ENCODE peak calls at places on chromosomes 12 and 14, in six cellular contexts. F is naive thymus-derived CD8-positive, alpha-beta T cell; R is substantia nigra; E is heart right ventricle; Z is mucosa of gallbladder; J is caudate nucleus. M is an unnamed sample.

GRCh38 chr12:104464899-104465298 is 8.2 kb downstream of the CHST11 start:
- DNase-seq in Z (no peak), E (no peak), J (no peak), R (no peak), F (no peak), M (no peak)

GRCh38 chr14:61813101-61813596 is 50.9 kb downstream of the SNAPC1 start:
- DNase-seq in R (no peak), Z (no peak), J (no peak), F (no peak), E (no peak), M (no peak)

GRCh38 chr14:50050171-50050570 is 66.2 kb downstream of the VCPKMT start:
- DNase-seq in R (no peak), Z (no peak), J (no peak), E (no peak), F (no peak), M (no peak)

GRCh38 chr12:17216156-17216555 is 610.2 kb upstream of the LMO3 start:
- DNase-seq in F (no peak), Z (no peak), J (no peak), R (no peak), E (no peak), M (no peak)

GRCh38 chr14:61744239-61744638 is 18.0 kb upstream of the SNAPC1 start:
- DNase-seq in Z (no peak), F (no peak), E (no peak), R (no peak), J (no peak), M (no peak)

GRCh38 chr14:95286649-95287048 is 33.1 kb downstream of the CLMN start:
- DNase-seq in F (no peak), E (no peak), J (no peak), Z (no peak), R (no peak), M (no peak)

GRCh38 chr12:82968644-82969339 is 282.1 kb downstream of the TMTC2 start:
- DNase-seq in F (no peak), Z (no peak), J (no peak), E (no peak), R (no peak), M (no peak)

GRCh38 chr14:29749327-29749726 is 178.3 kb downstream of the PRKD1 start:
- DNase-seq in E (no peak), J (no peak), R (no peak), Z (peak; percentile 33), F (no peak), M (no peak)

GRCh38 chr12:70260610-70261009 is 17.4 kb downstream of the CNOT2 start:
- DNase-seq in E (no peak), J (no peak), Z (no peak), F (no peak), R (no peak), M (no peak)

GRCh38 chr12:124398578-124399227 is 103.8 kb downstream of the RFLNA start:
- DNase-seq in J (no peak), Z (peak; percentile 58), E (peak; percentile 78), R (peak; percentile 60), F (no peak), M (no peak)

GRCh38 chr12:81874166-81874565 is 115.0 kb upstream of the PPFIA2 start:
- DNase-seq in E (no peak), F (no peak), R (no peak), J (no peak), Z (no peak), M (no peak)

GRCh38 chr12:114783176-114783575 is 99.2 kb upstream of the TBX3 start:
- DNase-seq in Z (no peak), F (no peak), R (no peak), E (no peak), J (no peak), M (no peak)

GRCh38 chr14:91692075-91692474 is 39.8 kb downstream of the CATSPERB start:
- DNase-seq in Z (no peak), J (no peak), R (no peak), E (no peak), F (no peak), M (no peak)

GRCh38 chr12:132169376-132169775 is 25.1 kb downstream of the NOC4L start:
- DNase-seq in F (no peak), R (no peak), J (no peak), Z (no peak), E (peak; percentile 11), M (no peak)

GRCh38 chr14:42779024-42779423 is 1172.3 kb downstream of the LRFN5 start:
- DNase-seq in E (no peak), Z (no peak), J (no peak), R (no peak), F (no peak), M (no peak)

GRCh38 chr14:56202256-56202655 is 84.0 kb downstream of the PELI2 start:
- DNase-seq in E (no peak), J (no peak), Z (no peak), F (no peak), R (no peak), M (no peak)

GRCh38 chr12:120125792-120126634 is 9.5 kb upstream of the RAB35 start:
- DNase-seq in R (no peak), Z (no peak), J (no peak), E (no peak), F (no peak), M (no peak)

GRCh38 chr12:10153271-10154144 is 18.4 kb downstream of the OLR1 start:
- DNase-seq in J (peak; percentile 85), E (peak; percentile 70), F (peak; percentile 71), Z (peak; percentile 63), R (peak; percentile 78), M (peak; percentile 74)

GRCh38 chr12:108826807-108827721 is 30.3 kb downstream of the SSH1 start:
- DNase-seq in J (peak; percentile 23), E (no peak), F (no peak), Z (no peak), R (no peak), M (no peak)

GRCh38 chr14:91575469-91576208 is 65.5 kb upstream of the PPP4R3A start:
- DNase-seq in R (no peak), E (no peak), J (no peak), F (no peak), Z (no peak), M (no peak)

GRCh38 chr14:95396221-95396620 is 76.5 kb upstream of the CLMN start:
- DNase-seq in E (no peak), R (no peak), F (no peak), Z (no peak), J (no peak), M (no peak)

GRCh38 chr14:71524321-71524982 is 407.8 kb upstream of the RGS6 start:
- DNase-seq in R (no peak), E (no peak), F (no peak), Z (no peak), J (no peak), M (no peak)

GRCh38 chr12:28698541-28698940 is 450.5 kb upstream of the FAR2 start:
- DNase-seq in Z (no peak), F (no peak), E (no peak), R (no peak), J (no peak), M (no peak)

GRCh38 chr12:124454735-124455134 is 112.7 kb downstream of the NCOR2 start:
- DNase-seq in E (no peak), J (no peak), F (no peak), Z (no peak), R (no peak), M (no peak)

GRCh38 chr14:103108749-103109207 is 14.3 kb downstream of the EXOC3L4 start:
- DNase-seq in R (no peak), Z (no peak), E (no peak), J (no peak), F (no peak), M (no peak)

GRCh38 chr12:75591628-75592027 is 80.2 kb upstream of the KRR1 start:
- DNase-seq in Z (no peak), E (no peak), R (no peak), J (no peak), F (no peak), M (no peak)

GRCh38 chr12:38823743-38824142 is 81.6 kb downstream of the CPNE8 start:
- DNase-seq in Z (no peak), J (no peak), E (no peak), F (no peak), R (no peak), M (no peak)

GRCh38 chr14:33836203-33836894 is 114.5 kb downstream of the EGLN3 start:
- DNase-seq in J (no peak), F (no peak), Z (no peak), E (no peak), R (peak; percentile 58), M (no peak)

GRCh38 chr12:108066583-108067234 is 62.4 kb upstream of the WSCD2 start:
- DNase-seq in J (no peak), Z (no peak), E (no peak), R (no peak), F (no peak), M (no peak)

GRCh38 chr14:70514168-70515069 is 20.4 kb downstream of the ADAM20 start:
- DNase-seq in F (no peak), J (no peak), R (no peak), Z (no peak), E (no peak), M (no peak)

M was measured in anterior cingulate cortex.